ENCODE peak calls at places on chromosomes 2 and 18, in four cellular contexts. X, G, Z and A are unnamed samples. For H3K36me3, the result is how much of the 10 kb centered on the place peaks cover.

GRCh38 chr2:160719116-160719515 is 225.5 kb upstream of the RBMS1 start:
- DNase-seq in X (peak), G (no peak), Z (peak), A (no peak)

GRCh38 chr18:46675112-46675511 is 18.1 kb upstream of the LOXHD1 start:
- DNase-seq in X (no peak), G (no peak), Z (no peak), A (no peak)

GRCh38 chr2:169716229-169716886 is 17.3 kb upstream of the KLHL23 start:
- DNase-seq in X (peak), G (no peak), Z (peak), A (no peak)

GRCh38 chr2:33091541-33092123 is 144.9 kb downstream of the LTBP1 start:
- DNase-seq in X (peak), G (no peak), Z (no peak), A (no peak)

GRCh38 chr2:133760366-133760765 is 192.1 kb upstream of the NCKAP5 start:
- DNase-seq in X (no peak), G (no peak), Z (peak), A (no peak)

GRCh38 chr18:45521777-45522176 is 93.5 kb upstream of the SLC14A2 start:
- DNase-seq in X (peak), G (no peak), Z (peak), A (no peak)

GRCh38 chr2:217396165-217396564 is 536.3 kb upstream of the TNP1 start:
- DNase-seq in X (no peak), G (no peak), Z (no peak), A (no peak)

GRCh38 chr2:223668302-223668998 is 66.3 kb upstream of the SCG2 start:
- DNase-seq in X (peak), G (no peak), Z (peak), A (no peak)

GRCh38 chr18:3380384-3380961 is 69.5 kb upstream of the TGIF1 start:
- DNase-seq in X (peak), G (peak), Z (peak), A (peak)

GRCh38 chr2:131402320-131403049 is 38.5 kb upstream of the RAB6D start:
- DNase-seq in X (no peak), G (no peak), Z (no peak), A (no peak)

GRCh38 chr2:72999729-73000725 is 71.5 kb downstream of the SFXN5 start:
- DNase-seq in X (peak), G (peak), Z (peak), A (no peak)

GRCh38 chr2:230877131-230877736 is 12.5 kb downstream of the ITM2C start:
- DNase-seq in X (no peak), G (no peak), Z (no peak), A (no peak)

GRCh38 chr18:31950620-31951019 is 7.7 kb upstream of the TRAPPC8 start:
- DNase-seq in X (no peak), G (no peak), Z (no peak), A (no peak)

GRCh38 chr2:150286730-150287362 is 200.6 kb downstream of the RND3 start:
- DNase-seq in X (no peak), G (no peak), Z (peak), A (no peak)

GRCh38 chr2:27128810-27129571 is 5.4 kb downstream of the ABHD1 start:
- DNase-seq in X (no peak), G (no peak), Z (no peak), A (no peak)

GRCh38 chr18:75654928-75655745 is 227.6 kb upstream of the SMIM21 start:
- DNase-seq in X (peak), G (peak), Z (no peak), A (no peak)

GRCh38 chr2:17331636-17332035 is 186.6 kb downstream of the RAD51AP2 start:
- DNase-seq in X (no peak), G (no peak), Z (no peak), A (no peak)

GRCh38 chr2:23707096-23707495 is 219.8 kb downstream of the ATAD2B start:
- DNase-seq in X (no peak), G (no peak), Z (no peak), A (no peak)

GRCh38 chr2:234764378-234764777 is 187.4 kb upstream of the SH3BP4 start:
- DNase-seq in X (no peak), G (no peak), Z (no peak), A (no peak)

GRCh38 chr18:50849448-50849847 is 29.5 kb upstream of the ME2 start:
- DNase-seq in X (peak), G (no peak), Z (peak), A (no peak)

GRCh38 chr18:23627325-23627724 is 35.4 kb downstream of the ANKRD29 start:
- DNase-seq in X (peak), G (no peak), Z (peak), A (no peak)

GRCh38 chr2:235527806-235528480 is 34.1 kb downstream of the AGAP1 start:
- DNase-seq in X (no peak), G (no peak), Z (no peak), A (no peak)

GRCh38 chr2:160033732-160034392 is 28.6 kb downstream of the PLA2R1 start:
- DNase-seq in X (peak), G (no peak), Z (peak), A (no peak)

GRCh38 chr2:199230091-199230490 is 227.6 kb downstream of the SATB2 start:
- DNase-seq in X (no peak), G (no peak), Z (peak), A (no peak)

GRCh38 chr2:1140389-1141003 is 189.8 kb downstream of the SNTG2 start:
- DNase-seq in X (peak), G (no peak), Z (no peak), A (no peak)

GRCh38 chr2:96103388-96103705 is 13.0 kb downstream of the ADRA2B start:
- DNase-seq in X (no peak), G (no peak), Z (no peak), A (peak)

DNA sequence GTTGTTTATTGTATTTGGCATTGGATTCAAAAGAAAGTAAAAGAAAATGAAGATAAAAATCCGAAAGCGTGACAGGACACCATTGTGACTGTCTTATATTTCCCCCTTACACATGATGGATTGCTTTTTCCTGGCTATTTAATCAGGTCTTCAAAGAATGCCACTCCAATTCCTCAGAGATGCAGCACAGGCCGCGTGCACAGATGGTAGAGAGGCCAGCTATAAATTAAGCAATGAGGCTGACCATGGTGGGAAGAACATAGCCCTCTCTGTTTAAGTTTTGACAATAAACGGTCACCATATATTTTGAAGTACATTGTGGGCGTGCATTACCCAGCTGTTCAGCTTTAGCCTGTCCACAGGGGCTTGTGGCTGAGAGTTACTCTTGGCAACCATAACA is 730.7 kb downstream of the DCC start:
- DNase-seq in X (no peak), G (no peak), Z (no peak), A (no peak)
- H3K27ac ChIP-seq in X (no peak), G (no peak), Z (no peak), A (no peak)

GRCh38 chr2:175808858-175809257 is 193.2 kb downstream of the LNPK start:
- DNase-seq in X (no peak), G (no peak), Z (no peak), A (no peak)
- H3K36me3 ChIP-seq in X (under half), G (under half), Z (under half), A (under half)

GRCh38 chr2:205477016-205477705 is 205.1 kb upstream of the NRP2 start:
- DNase-seq in X (peak), G (no peak), Z (peak), A (no peak)

GRCh38 chr2:205473791-205474190 is 208.5 kb upstream of the NRP2 start:
- DNase-seq in X (no peak), G (no peak), Z (no peak), A (no peak)

GRCh38 chr2:205471776-205472175 is 210.5 kb upstream of the NRP2 start:
- DNase-seq in X (no peak), G (no peak), Z (no peak), A (no peak)

DNA sequence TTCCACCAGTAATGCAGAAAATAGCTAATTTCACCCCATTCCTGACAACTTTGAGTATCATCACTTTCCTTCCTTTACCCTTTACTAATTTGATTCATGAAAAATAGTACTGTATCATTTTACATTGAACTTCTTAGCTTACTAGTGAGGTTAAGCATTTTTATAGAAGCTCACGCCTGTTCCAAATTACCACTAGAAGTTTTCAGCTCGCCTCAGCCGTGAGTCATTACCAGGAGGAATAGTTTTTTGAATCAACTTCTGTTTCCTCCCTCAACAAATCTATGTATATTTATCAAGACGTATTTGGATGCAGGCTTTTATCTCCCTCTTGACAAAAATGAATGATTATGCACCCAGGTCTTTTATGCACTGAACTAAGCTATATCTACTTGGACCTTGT is 207.6 kb upstream of the NRP2 start:
- DNase-seq in X (peak), G (no peak), Z (peak), A (no peak)
- H3K27ac ChIP-seq in X (no peak), G (no peak), Z (no peak), A (no peak)

GRCh38 chr2:181916726-181917377 is 25.3 kb downstream of the ITPRID2 start:
- DNase-seq in X (peak), G (no peak), Z (peak), A (no peak)

GRCh38 chr2:181917378-181917735 is 25.8 kb downstream of the ITPRID2 start:
- DNase-seq in X (no peak), G (no peak), Z (no peak), A (no peak)

GRCh38 chr2:181923123-181923522 is 31.6 kb downstream of the ITPRID2 start:
- DNase-seq in X (no peak), G (no peak), Z (no peak), A (no peak)

GRCh38 chr2:181915096-181915495 is 23.6 kb downstream of the ITPRID2 start:
- DNase-seq in X (no peak), G (no peak), Z (no peak), A (no peak)

DNA sequence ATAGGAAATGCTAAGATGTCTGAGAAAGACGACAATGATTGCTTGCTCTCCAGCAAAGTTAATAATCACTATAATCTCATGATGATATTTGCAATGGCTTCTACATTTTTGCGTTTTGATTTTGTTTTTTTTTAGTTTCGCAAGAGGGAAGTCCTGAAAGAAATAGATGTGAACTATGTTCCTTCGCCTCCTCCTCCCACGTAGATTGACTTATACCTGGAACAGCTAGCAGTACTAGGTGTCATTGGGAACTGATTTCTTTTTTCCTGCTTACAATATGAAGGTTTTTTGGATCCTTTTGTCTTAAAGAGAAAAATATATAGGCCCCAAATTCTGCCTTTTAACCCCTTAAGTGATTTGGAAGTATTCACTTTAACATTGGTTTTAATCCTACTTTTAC is 26.7 kb downstream of the ITPRID2 start:
- DNase-seq in X (no peak), G (no peak), Z (no peak), A (no peak)
- H3K36me3 ChIP-seq in X (half or more), G (under half), Z (half or more), A (under half)